ENCODE peak calls at places on chromosomes 1 and 21, in six cellular contexts. W is neural progenitor cell, J is sigmoid colon, U is endothelial cell of umbilical vein, Y is uterus, F is thoracic aorta. S is an unnamed sample.

GRCh38 chr1:220685879-220686278 is 4.3 kb upstream of the C1orf115 start:
- DNase-seq in U (no peak), J (no peak), F (no peak), Y (no peak), W (peak), S (no peak)

GRCh38 chr1:53544731-53545515 is 85.7 kb downstream of the DMRTB1 start:
- DNase-seq in U (no peak), J (peak), F (no peak), W (no peak), Y (peak), S (no peak)

GRCh38 chr1:162985816-162986215 is 83.3 kb upstream of the RGS4 start:
- DNase-seq in W (no peak), U (no peak), F (no peak), J (no peak), Y (no peak), S (no peak)

GRCh38 chr1:173418107-173418985 is 58.8 kb upstream of the PRDX6 start:
- DNase-seq in F (no peak), U (no peak), Y (no peak), J (no peak), W (no peak), S (no peak)

GRCh38 chr21:17646790-17647189 is 34.1 kb upstream of the BTG3 start:
- DNase-seq in F (no peak), Y (no peak), W (no peak), J (no peak), U (no peak), S (no peak)

GRCh38 chr1:201582261-201582951 is 43.5 kb downstream of the NAV1 start:
- DNase-seq in Y (no peak), W (no peak), U (no peak), J (peak), F (no peak), S (no peak)

GRCh38 chr21:45819478-45820170 is 161.9 kb upstream of the COL6A1 start:
- DNase-seq in U (no peak), F (no peak), Y (no peak), J (peak), W (no peak), S (peak)

GRCh38 chr1:23019851-23020625 is 770 bp downstream of the KDM1A start:
- DNase-seq in W (peak), F (no peak), Y (peak), J (peak), U (peak), S (no peak)

GRCh38 chr21:44255519-44255981 is 6.1 kb downstream of the DNMT3L start:
- DNase-seq in W (peak), J (peak), F (no peak), U (no peak), Y (no peak), S (no peak)

GRCh38 chr21:44261191-44261631 is 486 bp downstream of the DNMT3L start:
- DNase-seq in U (no peak), F (no peak), J (no peak), W (no peak), Y (no peak), S (no peak)

GRCh38 chr21:44259082-44259705 is 2.5 kb downstream of the DNMT3L start:
- DNase-seq in W (no peak), Y (no peak), J (no peak), U (no peak), F (no peak), S (peak)

GRCh38 chr21:44260791-44261190 is 906 bp downstream of the DNMT3L start:
- DNase-seq in U (no peak), J (no peak), Y (no peak), F (no peak), W (no peak), S (no peak)

GRCh38 chr21:44258056-44258725 is 3.5 kb downstream of the DNMT3L start:
- DNase-seq in F (no peak), Y (no peak), J (peak), U (no peak), W (no peak), S (peak)
- H3K4me3 ChIP-seq in F (no peak), Y (no peak), J (no peak), U (no peak), W (no peak), S (no peak)

GRCh38 chr1:41321277-41321676 is 40.0 kb upstream of the FOXO6 start:
- DNase-seq in J (no peak), U (no peak), Y (no peak), W (no peak), F (no peak), S (peak)

GRCh38 chr1:41322101-41322661 is 39.1 kb upstream of the FOXO6 start:
- DNase-seq in W (no peak), J (no peak), Y (no peak), U (no peak), F (no peak), S (peak)

GRCh38 chr1:41320860-41321259 is 40.4 kb upstream of the FOXO6 start:
- DNase-seq in U (no peak), F (no peak), J (no peak), Y (no peak), W (no peak), S (peak)

GRCh38 chr1:41323243-41323642 is 38.0 kb upstream of the FOXO6 start:
- DNase-seq in J (no peak), U (no peak), W (no peak), F (no peak), Y (no peak), S (peak)

DNA sequence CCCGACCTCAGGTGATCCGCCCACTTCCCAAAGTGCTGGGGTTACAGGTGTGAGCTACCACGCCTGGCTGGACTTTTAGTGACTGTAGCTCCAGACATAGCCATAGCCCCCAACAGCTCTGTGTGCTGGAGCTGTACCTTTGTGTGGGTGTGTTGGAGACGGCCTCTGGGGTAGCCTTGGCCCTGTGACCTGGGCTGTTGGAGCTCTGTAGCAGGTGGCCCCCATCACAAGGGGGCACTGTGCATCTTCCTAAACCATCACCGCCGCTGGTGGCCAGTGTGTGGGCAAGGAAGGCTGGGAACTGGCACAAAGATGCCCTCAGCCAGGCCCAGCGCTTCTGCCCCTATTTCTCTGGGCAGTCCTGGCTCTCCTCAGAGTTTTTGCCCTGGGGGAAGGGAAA is 38.4 kb upstream of the FOXO6 start:
- DNase-seq in U (peak), F (no peak), W (peak), Y (no peak), J (no peak), S (peak)
- TF ChIP-seq CTCF in U (peak), F (no peak), W (peak), Y (no peak), J (no peak), S (peak)

GRCh38 chr1:158087320-158087927 is 93.3 kb upstream of the CD1D start:
- DNase-seq in J (peak), U (peak), Y (peak), F (no peak), W (peak), S (no peak)
- H3K4me3 ChIP-seq in J (no peak), U (no peak), Y (no peak), F (no peak), W (no peak), S (no peak)

DNA sequence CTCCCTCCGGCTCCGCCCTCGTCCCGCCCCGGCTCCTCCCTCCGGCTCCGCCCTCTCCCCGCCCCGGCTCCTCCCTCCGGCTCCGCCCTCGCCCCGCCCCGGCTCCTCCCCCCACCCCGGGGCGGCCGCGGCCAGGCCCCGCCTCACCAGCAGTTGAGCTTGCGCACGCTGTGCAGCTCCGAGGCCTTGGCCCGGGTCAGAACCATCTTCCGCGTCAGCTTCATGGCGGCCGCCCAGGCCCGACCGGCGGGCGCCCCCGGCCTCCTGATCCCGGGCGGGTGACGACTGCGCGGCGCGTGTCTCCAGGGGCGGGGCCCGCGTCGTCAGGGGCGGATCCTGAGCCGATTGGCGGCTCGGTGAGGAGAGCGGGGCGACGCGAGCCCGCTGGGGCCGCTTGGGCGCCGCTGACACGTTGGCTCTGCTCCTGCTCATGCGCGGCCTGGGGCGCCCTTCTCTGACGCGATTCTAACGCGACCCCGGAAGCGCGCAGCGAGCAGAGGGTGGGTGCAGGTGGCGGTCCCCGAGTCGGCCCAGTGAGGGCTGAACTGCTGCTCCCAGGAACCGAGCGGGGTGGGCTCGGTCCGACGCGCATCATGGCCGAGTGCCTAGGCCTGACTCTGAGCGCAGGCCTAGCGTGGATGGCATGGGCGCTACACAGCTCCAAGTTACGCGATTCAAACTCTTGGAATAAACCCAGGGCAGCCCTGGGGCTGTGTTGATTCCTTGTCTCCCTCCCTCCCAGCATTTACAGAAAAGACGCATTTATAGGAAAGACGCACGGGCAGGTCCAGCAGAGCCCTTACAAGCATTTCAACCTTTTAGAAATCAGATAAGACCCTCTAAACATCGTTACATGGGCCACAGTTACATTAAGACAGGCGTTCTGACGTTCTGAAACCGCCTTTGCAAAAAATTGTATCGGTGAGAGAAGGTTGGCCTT is at the start of gene CFAP410:
- DNase-seq in Y (peak), J (peak), F (peak), U (peak), W (peak), S (peak)
- TF ChIP-seq CTCF in Y (no peak), J (no peak), F (no peak), U (no peak), W (no peak), S (no peak)

GRCh38 chr1:40664791-40665190 is 691 bp downstream of the RIMS3 start:
- DNase-seq in U (no peak), J (no peak), F (no peak), Y (no peak), W (no peak), S (no peak)
- H3K4me3 ChIP-seq in U (no peak), J (peak), F (peak), Y (peak), W (peak), S (peak)

DNA sequence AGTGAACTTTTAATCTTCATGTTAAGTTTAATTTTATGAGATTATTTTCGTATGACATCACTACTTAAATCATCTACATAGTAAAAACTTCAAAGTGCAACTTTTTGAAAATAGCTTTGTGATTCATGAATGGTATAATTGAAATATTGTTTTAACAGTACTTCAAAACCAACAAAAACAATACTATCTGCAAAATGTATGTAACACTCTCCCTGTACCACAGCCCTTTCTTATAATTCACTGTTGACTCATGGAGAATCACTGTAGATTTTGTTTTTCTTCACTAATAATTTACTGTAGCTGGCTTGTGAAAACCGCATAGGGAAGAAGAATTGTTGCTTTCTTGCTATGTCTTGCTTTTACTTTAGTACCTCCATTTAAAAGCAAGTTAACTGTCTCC is 301.4 kb upstream of the ADAMTS5 start:
- DNase-seq in F (no peak), J (no peak), W (no peak), Y (no peak), U (no peak), S (no peak)
- TF ChIP-seq CTCF in F (no peak), J (no peak), W (no peak), Y (no peak), U (no peak), S (no peak)

GRCh38 chr1:7150951-7151350 is 365.7 kb downstream of the CAMTA1 start:
- DNase-seq in J (no peak), F (no peak), W (no peak), U (no peak), Y (no peak), S (no peak)

GRCh38 chr1:7145947-7146346 is 360.7 kb downstream of the CAMTA1 start:
- DNase-seq in U (no peak), J (no peak), F (no peak), Y (no peak), W (no peak), S (no peak)

GRCh38 chr1:7146710-7147109 is 361.5 kb downstream of the CAMTA1 start:
- DNase-seq in Y (no peak), U (no peak), J (no peak), F (no peak), W (no peak), S (no peak)

GRCh38 chr1:7152655-7153054 is 367.4 kb downstream of the CAMTA1 start:
- DNase-seq in J (no peak), F (no peak), W (no peak), Y (no peak), U (no peak), S (no peak)

DNA sequence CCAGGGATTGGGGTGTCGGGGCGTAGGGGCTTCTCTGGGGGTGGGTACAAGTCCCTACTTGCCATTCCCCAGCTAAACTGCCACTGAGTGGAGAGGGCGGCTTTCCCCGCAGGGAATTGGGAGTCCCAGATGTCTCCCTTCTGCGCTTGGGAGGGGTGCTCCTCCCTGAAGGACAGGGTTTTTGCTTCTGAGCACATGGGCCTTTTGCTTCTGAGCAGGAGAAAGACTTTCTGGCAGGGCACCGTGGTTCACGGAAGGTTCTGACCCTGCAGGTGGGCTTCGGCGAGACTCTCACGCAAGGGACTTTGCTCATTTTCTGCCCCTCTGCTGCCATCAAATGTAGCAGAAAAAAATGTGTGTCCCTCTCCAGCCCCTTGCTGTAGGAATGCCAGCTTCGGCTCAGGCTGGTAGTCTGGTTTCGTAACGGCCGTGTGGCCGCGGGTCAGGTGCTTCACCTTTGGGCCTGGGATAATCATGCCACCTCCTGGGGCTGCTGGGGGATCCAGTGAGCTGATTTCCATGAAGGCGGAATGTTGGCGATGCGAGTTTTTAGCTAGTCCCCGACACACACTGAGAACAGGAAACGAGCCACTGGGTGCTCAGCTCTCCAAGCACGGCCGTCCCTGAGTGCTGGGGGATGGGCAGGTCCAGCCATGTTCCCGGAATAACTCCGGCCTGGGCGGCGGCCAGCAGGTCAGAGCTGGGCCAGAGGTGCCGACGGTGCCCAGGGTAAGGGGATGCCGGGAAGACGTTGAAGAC is 364.0 kb downstream of the CAMTA1 start:
- DNase-seq in J (no peak), W (peak), U (no peak), Y (no peak), F (no peak), S (no peak)
- H3K4me3 ChIP-seq in J (no peak), W (no peak), U (no peak), Y (no peak), F (peak), S (no peak)

GRCh38 chr1:62967031-62967430 is 183.1 kb downstream of the ATG4C start:
- DNase-seq in W (no peak), Y (no peak), F (no peak), J (no peak), U (no peak), S (no peak)

GRCh38 chr1:62962014-62962793 is 178.3 kb downstream of the ATG4C start:
- DNase-seq in U (no peak), Y (no peak), W (no peak), J (no peak), F (no peak), S (no peak)

GRCh38 chr1:62964141-62964540 is 180.2 kb downstream of the ATG4C start:
- DNase-seq in U (no peak), F (no peak), J (no peak), Y (no peak), W (no peak), S (no peak)

DNA sequence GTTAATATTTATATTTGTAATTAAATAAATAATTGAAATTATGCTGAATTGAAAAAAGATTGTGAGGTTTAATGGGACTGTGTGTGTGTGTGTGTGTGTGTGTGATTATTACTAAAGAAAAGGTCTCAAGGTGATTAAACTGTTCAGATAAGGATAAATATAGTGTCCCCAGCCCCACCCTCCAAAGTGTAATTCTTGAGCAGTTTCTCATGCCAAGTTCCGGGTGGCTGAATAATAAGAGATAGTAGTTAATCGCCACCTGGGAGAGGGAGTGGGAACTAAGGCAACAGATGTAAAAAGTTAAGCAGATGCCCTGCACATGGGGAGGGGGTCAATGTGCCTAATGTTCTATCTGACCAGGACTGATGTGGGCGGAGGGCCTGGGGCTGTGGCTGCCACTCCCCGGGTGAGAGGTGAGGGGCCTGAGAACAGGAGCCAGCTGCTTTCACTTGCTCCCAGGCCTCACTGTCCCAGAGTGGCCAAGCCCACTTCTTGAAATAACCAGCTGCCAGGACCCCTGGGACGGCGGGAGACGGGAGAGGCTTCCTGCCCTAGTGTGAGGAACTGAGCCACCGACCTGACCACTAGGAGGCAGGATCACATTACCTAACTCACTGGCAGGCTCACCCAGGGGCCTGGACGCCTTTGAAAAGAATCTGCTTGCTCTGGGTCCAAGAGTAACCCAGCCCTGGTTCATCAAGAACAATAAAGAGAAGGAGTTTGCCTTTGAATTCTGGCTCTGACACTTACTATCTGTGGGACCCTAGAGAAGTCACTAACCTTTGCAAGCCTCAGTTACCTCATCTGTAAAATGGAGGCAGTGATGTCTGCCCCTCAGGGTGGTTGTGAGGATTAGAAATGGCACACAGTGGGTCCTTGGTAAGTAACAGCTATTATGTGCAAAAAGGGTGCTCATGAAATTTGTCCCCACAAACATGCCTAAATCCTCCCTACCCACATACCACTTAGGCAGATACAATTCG is 179.2 kb downstream of the ATG4C start:
- DNase-seq in F (no peak), W (peak), J (no peak), U (peak), Y (no peak), S (no peak)
- TF ChIP-seq CTCF in F (no peak), W (peak), J (no peak), U (peak), Y (no peak), S (no peak)

GRCh38 chr1:15417365-15417934 is 7.8 kb downstream of the EFHD2 start:
- DNase-seq in U (peak), F (no peak), J (no peak), Y (no peak), W (no peak), S (no peak)
- H3K4me3 ChIP-seq in U (no peak), F (no peak), J (no peak), Y (no peak), W (no peak), S (no peak)